ENCODE peak calls at places on chromosomes 11 and 22, in seven cellular contexts. G is stomach, Y is neural progenitor cell, F is heart right ventricle, W is lower lobe of right lung, T is brain microvascular endothelial cell, X is A549. K is an unnamed sample.

GRCh38 chr11:107018902-107019493 is 722 bp upstream of the GUCY1A2 start:
- DNase-seq in G (peak), Y (peak), F (peak), W (peak), T (peak), X (peak), K (peak)

GRCh38 chr11:84833488-84834086 is 793.6 kb downstream of the DLG2 start:
- DNase-seq in G (no peak), Y (no peak), F (no peak), W (no peak), T (no peak), X (no peak), K (no peak)

GRCh38 chr11:75777461-75778110 is 9.0 kb downstream of the DGAT2 start:
- DNase-seq in G (no peak), Y (no peak), F (no peak), W (peak), T (no peak), X (no peak), K (no peak)

GRCh38 chr11:35352107-35352888 is 67.1 kb downstream of the SLC1A2 start:
- DNase-seq in G (peak), Y (no peak), F (peak), W (no peak), T (no peak), X (no peak), K (peak)

GRCh38 chr11:77084581-77085191 is 17.9 kb downstream of the CAPN5 start:
- DNase-seq in G (peak), Y (no peak), F (no peak), W (peak), T (no peak), X (no peak), K (no peak)

GRCh38 chr11:2309251-2310072 is 7.6 kb downstream of the TSPAN32 start:
- DNase-seq in G (no peak), Y (no peak), F (no peak), W (no peak), T (no peak), X (no peak), K (no peak)

GRCh38 chr11:86638673-86639072 is 33.7 kb downstream of the ME3 start:
- DNase-seq in G (no peak), Y (no peak), F (no peak), W (no peak), T (no peak), X (no peak), K (no peak)

GRCh38 chr22:46117206-46118199 is 32.8 kb upstream of the PPARA start:
- DNase-seq in G (no peak), Y (no peak), F (no peak), W (no peak), T (no peak), X (no peak), K (no peak)

GRCh38 chr11:128725630-128726461 is 32.0 kb downstream of the FLI1 start:
- DNase-seq in G (no peak), Y (no peak), F (peak), W (no peak), T (no peak), X (no peak), K (no peak)

GRCh38 chr22:45994516-45995404 is 17.8 kb upstream of the WNT7B start:
- DNase-seq in G (peak), Y (peak), F (peak), W (peak), T (no peak), X (peak), K (peak)

GRCh38 chr11:20854214-20854613 is 184.8 kb downstream of the NELL1 start:
- DNase-seq in G (no peak), Y (peak), F (no peak), W (no peak), T (no peak), X (no peak), K (no peak)

GRCh38 chr11:24293964-24294363 is 202.9 kb upstream of the LUZP2 start:
- DNase-seq in G (no peak), Y (no peak), F (no peak), W (no peak), T (no peak), X (no peak), K (no peak)

GRCh38 chr22:42307806-42308563 is 37.5 kb upstream of the TCF20 start:
- DNase-seq in G (no peak), Y (no peak), F (no peak), W (no peak), T (no peak), X (no peak), K (no peak)

GRCh38 chr22:43821606-43822425 is 9.7 kb upstream of the EFCAB6 start:
- DNase-seq in G (no peak), Y (no peak), F (no peak), W (no peak), T (no peak), X (no peak), K (no peak)

GRCh38 chr11:100404907-100405306 is 282.2 kb upstream of the ARHGAP42 start:
- DNase-seq in G (no peak), Y (no peak), F (no peak), W (no peak), T (no peak), X (no peak), K (no peak)

GRCh38 chr11:38323961-38324761 is 1726.1 kb upstream of the RAG2 start:
- DNase-seq in G (no peak), Y (no peak), F (no peak), W (no peak), T (no peak), X (no peak), K (no peak)

GRCh38 chr11:12838463-12839120 is 164.4 kb downstream of the TEAD1 start:
- DNase-seq in G (no peak), Y (no peak), F (no peak), W (no peak), T (no peak), X (no peak), K (no peak)

GRCh38 chr22:45009881-45010531 is at the start of gene PHF21B:
- DNase-seq in G (peak), Y (peak), F (peak), W (no peak), T (no peak), X (peak), K (peak)

GRCh38 chr11:76990628-76991027 is 43.6 kb upstream of the B3GNT6 start:
- DNase-seq in G (no peak), Y (no peak), F (no peak), W (no peak), T (no peak), X (no peak), K (no peak)

GRCh38 chr11:27485930-27486773 is 13.6 kb upstream of the LGR4 start:
- DNase-seq in G (no peak), Y (peak), F (peak), W (no peak), T (peak), X (no peak), K (peak)

GRCh38 chr22:45868586-45869443 is 108.1 kb downstream of the WNT7B start:
- DNase-seq in G (peak), Y (no peak), F (no peak), W (peak), T (no peak), X (no peak), K (no peak)

GRCh38 chr11:7846003-7846402 is 49.3 kb upstream of the OR5P2 start:
- DNase-seq in G (no peak), Y (no peak), F (no peak), W (no peak), T (no peak), X (no peak), K (no peak)

GRCh38 chr11:48017105-48017874 is 36.9 kb downstream of the PTPRJ start:
- DNase-seq in G (no peak), Y (no peak), F (no peak), W (no peak), T (no peak), X (no peak), K (no peak)

GRCh38 chr22:23906641-23907040 is 12.5 kb downstream of the MIF start:
- DNase-seq in G (no peak), Y (no peak), F (no peak), W (no peak), T (no peak), X (no peak), K (no peak)
- H3K27ac ChIP-seq in G (no peak), Y (no peak), F (no peak), W (no peak), T (no peak), X (no peak), K (no peak)

GRCh38 chr11:118341749-118342489 is 586 bp downstream of the CD3D start:
- DNase-seq in G (no peak), Y (no peak), F (no peak), W (no peak), T (no peak), X (no peak), K (no peak)

GRCh38 chr11:118343248-118343647 is 743 bp upstream of the CD3D start:
- DNase-seq in G (no peak), Y (no peak), F (no peak), W (no peak), T (no peak), X (no peak), K (no peak)

GRCh38 chr11:118340437-118340836 is 2.1 kb downstream of the CD3D start:
- DNase-seq in G (no peak), Y (no peak), F (no peak), W (no peak), T (no peak), X (no peak), K (no peak)

GRCh38 chr11:118343981-118344521 is at the start of gene CD3G:
- DNase-seq in G (peak), Y (no peak), F (no peak), W (no peak), T (no peak), X (no peak), K (no peak)

GRCh38 chr11:118342503-118343161 is at the start of gene CD3D:
- DNase-seq in G (no peak), Y (no peak), F (no peak), W (no peak), T (no peak), X (no peak), K (no peak)
- H3K27ac ChIP-seq in G (peak), Y (no peak), F (no peak), W (no peak), T (no peak), X (no peak), K (no peak)

GRCh38 chr11:10478574-10479550 is 23.8 kb downstream of the AMPD3 start:
- DNase-seq in G (no peak), Y (no peak), F (no peak), W (no peak), T (no peak), X (no peak), K (no peak)

GRCh38 chr11:10476927-10477689 is 22.0 kb downstream of the AMPD3 start:
- DNase-seq in G (no peak), Y (no peak), F (no peak), W (peak), T (no peak), X (no peak), K (no peak)

GRCh38 chr11:10478066-10478465 is 23.0 kb downstream of the AMPD3 start:
- DNase-seq in G (no peak), Y (no peak), F (no peak), W (no peak), T (no peak), X (no peak), K (no peak)

GRCh38 chr11:10476342-10476741 is 21.3 kb downstream of the AMPD3 start:
- DNase-seq in G (no peak), Y (no peak), F (no peak), W (no peak), T (no peak), X (no peak), K (no peak)

GRCh38 chr11:10477690-10478046 is 22.6 kb downstream of the AMPD3 start:
- DNase-seq in G (no peak), Y (no peak), F (no peak), W (no peak), T (no peak), X (no peak), K (no peak)
- H3K27ac ChIP-seq in G (no peak), Y (no peak), F (no peak), W (no peak), T (no peak), X (no peak), K (no peak)

DNA sequence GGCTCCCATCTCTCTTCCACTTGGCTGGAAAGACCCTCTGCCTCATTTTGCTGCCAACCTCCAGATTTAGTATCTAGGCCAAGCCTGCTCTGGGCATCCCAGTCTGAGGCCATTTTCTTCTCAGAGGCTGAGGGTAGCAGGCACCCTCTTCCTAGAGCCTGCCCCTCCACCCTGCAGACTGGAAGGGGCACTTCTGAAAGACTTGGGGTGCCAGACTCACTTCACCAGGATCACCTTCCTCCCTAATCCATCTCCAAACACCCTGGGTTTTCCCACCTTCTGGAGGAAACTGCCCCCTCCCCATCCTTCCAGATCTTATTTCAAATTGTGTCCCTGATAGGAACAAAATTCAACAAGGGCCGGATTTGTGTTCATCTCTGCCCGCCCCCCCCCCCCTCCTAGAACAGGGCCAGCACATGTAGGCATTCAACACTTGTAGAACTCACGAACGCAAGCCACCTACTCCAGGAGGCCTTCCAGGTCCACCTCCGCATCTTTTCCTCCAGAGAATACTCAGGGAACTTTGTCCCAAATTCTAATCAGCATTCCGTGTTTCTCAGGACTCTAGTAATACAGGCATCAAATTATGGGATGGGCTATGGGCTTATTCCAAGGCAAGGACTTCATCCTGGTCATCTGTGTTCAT is 785 bp downstream of the UBE2L6 start:
- DNase-seq in G (no peak), Y (no peak), F (no peak), W (no peak), T (no peak), X (no peak), K (no peak)
- H3K27ac ChIP-seq in G (peak), Y (no peak), F (peak), W (peak), T (no peak), X (peak), K (peak)

GRCh38 chr11:63874511-63874910 is 35.6 kb downstream of the MARK2 start:
- DNase-seq in G (peak), Y (no peak), F (peak), W (no peak), T (no peak), X (no peak), K (no peak)
- H3K27ac ChIP-seq in G (no peak), Y (no peak), F (peak), W (peak), T (no peak), X (no peak), K (peak)

GRCh38 chr11:114121138-114121537 is 61.6 kb downstream of the ZBTB16 start:
- DNase-seq in G (no peak), Y (no peak), F (no peak), W (no peak), T (no peak), X (no peak), K (no peak)

GRCh38 chr11:114121744-114122504 is 62.4 kb downstream of the ZBTB16 start:
- DNase-seq in G (no peak), Y (no peak), F (no peak), W (no peak), T (no peak), X (no peak), K (no peak)

GRCh38 chr11:114122668-114123067 is 63.2 kb downstream of the ZBTB16 start:
- DNase-seq in G (no peak), Y (no peak), F (no peak), W (no peak), T (no peak), X (no peak), K (no peak)

GRCh38 chr11:114123692-114124330 is 64.3 kb downstream of the ZBTB16 start:
- DNase-seq in G (no peak), Y (no peak), F (no peak), W (no peak), T (no peak), X (no peak), K (no peak)

DNA sequence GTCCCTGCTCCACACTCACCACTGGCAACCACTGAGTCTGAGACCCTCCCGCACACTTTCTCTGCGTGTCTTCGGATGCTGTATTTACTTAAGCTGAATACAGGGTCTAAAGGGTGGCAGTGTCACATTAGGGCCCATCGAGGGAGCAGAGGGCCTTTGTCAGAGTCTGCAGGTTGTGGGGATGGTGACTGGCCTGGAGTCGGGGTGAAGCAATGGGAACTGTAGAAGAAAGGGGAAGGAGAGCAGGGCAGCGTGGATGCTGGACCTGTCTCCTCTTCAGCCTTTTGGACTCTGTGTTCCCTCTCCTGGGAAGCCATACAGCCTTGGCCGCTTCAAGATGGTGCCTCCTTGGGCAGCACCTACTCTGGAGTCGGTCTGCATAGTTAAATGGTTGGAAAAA is 61.1 kb downstream of the ZBTB16 start:
- DNase-seq in G (no peak), Y (no peak), F (no peak), W (no peak), T (no peak), X (no peak), K (no peak)
- H3K27ac ChIP-seq in G (no peak), Y (no peak), F (no peak), W (no peak), T (no peak), X (no peak), K (no peak)

K was measured in cardiac muscle cell.